ENCODE peak calls at places on chromosomes 4 and X, in five cellular contexts. A is esophagus muscularis mucosa, K is thyroid gland, J is body of pancreas, I is small intestine. G is an unnamed sample. For H3K9me3 and H3K4me1, the result is how much of the 10 kb centered on the place peaks cover.

GRCh38 chr4:173666-174314 is 49.5 kb downstream of the ZNF718 start:
- DNase-seq in A (no peak), J (no peak), I (no peak), K (no peak), G (no peak)

GRCh38 chr4:38949416-38950051 is 81.9 kb downstream of the FAM114A1 start:
- DNase-seq in K (no peak), J (no peak), A (no peak), I (peak), G (no peak)

GRCh38 chrX:24148118-24148517 is 1.4 kb upstream of the ZFX start:
- DNase-seq in K (no peak), J (no peak), A (no peak), I (no peak), G (no peak)

GRCh38 chr4:147175460-147176025 is 229.9 kb upstream of the TTC29 start:
- DNase-seq in A (no peak), I (no peak), K (no peak), J (no peak), G (no peak)

GRCh38 chr4:54767376-54767775 is 109.6 kb downstream of the KIT start:
- DNase-seq in K (no peak), I (no peak), J (no peak), A (no peak), G (no peak)

GRCh38 chrX:95427389-95427788 is 1257.3 kb upstream of the DIAPH2 start:
- DNase-seq in K (no peak), I (no peak), A (no peak), J (no peak), G (no peak)

GRCh38 chr4:8316251-8316771 is 46.8 kb downstream of the HTRA3 start:
- DNase-seq in I (no peak), A (no peak), J (no peak), K (peak), G (no peak)

GRCh38 chrX:86171366-86171765 is 23.1 kb downstream of the DACH2 start:
- DNase-seq in J (peak), I (peak), A (no peak), K (peak), G (peak)

GRCh38 chrX:148804579-148804978 is 304.2 kb downstream of the AFF2 start:
- DNase-seq in J (no peak), A (no peak), K (no peak), I (no peak), G (no peak)

GRCh38 chrX:115233497-115234219 is at the start of gene LRCH2:
- DNase-seq in J (no peak), I (no peak), K (peak), A (no peak), G (peak)

GRCh38 chr4:1599491-1600210 is 84.5 kb downstream of the FAM53A start:
- DNase-seq in J (no peak), A (no peak), K (no peak), I (no peak), G (no peak)

GRCh38 chr4:105677689-105678088 is 30.8 kb downstream of the INTS12 start:
- DNase-seq in I (no peak), J (no peak), A (no peak), K (no peak), G (no peak)

GRCh38 chrX:148784137-148784536 is 283.7 kb downstream of the AFF2 start:
- DNase-seq in K (no peak), A (no peak), J (no peak), I (no peak), G (no peak)

GRCh38 chrX:125711103-125711502 is 391.4 kb downstream of the TEX13C start:
- DNase-seq in A (no peak), K (no peak), J (no peak), I (no peak), G (no peak)

GRCh38 chr4:170853422-170854021 is 763.8 kb upstream of the AADAT start:
- DNase-seq in I (peak), A (no peak), J (peak), K (peak), G (peak)

GRCh38 chrX:107985032-107985431 is 2.9 kb upstream of the TEX13B start:
- DNase-seq in J (no peak), K (no peak), I (no peak), A (no peak), G (no peak)

GRCh38 chr4:106715825-106716224 is 320.3 kb downstream of the DKK2 start:
- DNase-seq in I (no peak), K (no peak), J (no peak), A (no peak), G (no peak)

GRCh38 chr4:82382756-82383155 is 9.0 kb upstream of the HNRNPD start:
- DNase-seq in I (no peak), J (no peak), K (no peak), A (peak), G (no peak)

GRCh38 chr4:5018603-5019002 is 655 bp downstream of the CYTL1 start:
- DNase-seq in J (no peak), K (no peak), I (no peak), A (no peak), G (peak)

GRCh38 chrX:37405954-37406353 is 56.8 kb downstream of the PRRG1 start:
- DNase-seq in I (no peak), A (no peak), K (no peak), J (no peak), G (peak)

GRCh38 chr4:140884431-140885058 is 128.4 kb upstream of the TBC1D9 start:
- DNase-seq in A (peak), J (peak), I (peak), K (peak), G (peak)

GRCh38 chrX:101385795-101386541 is at the start of gene BTK:
- DNase-seq in A (no peak), I (no peak), J (no peak), K (no peak), G (no peak)

GRCh38 chr4:78568640-78569261 is 17.2 kb downstream of the ANXA3 start:
- DNase-seq in K (no peak), J (no peak), I (no peak), A (no peak), G (no peak)

GRCh38 chr4:123649644-123650356 is 253.2 kb downstream of the SPRY1 start:
- DNase-seq in I (peak), J (peak), A (no peak), K (no peak), G (peak)

GRCh38 chrX:16579517-16579916 is 70.4 kb upstream of the S100G start:
- DNase-seq in K (no peak), J (no peak), A (no peak), I (peak), G (no peak)

GRCh38 chr4:47543331-47543730 is 58.3 kb downstream of the ATP10D start:
- DNase-seq in J (no peak), A (no peak), K (no peak), I (no peak), G (no peak)

GRCh38 chrX:155068165-155068564 is 2.8 kb downstream of the CMC4 start:
- DNase-seq in J (no peak), A (no peak), K (no peak), I (no peak), G (peak)

GRCh38 chr4:13765535-13765934 is 138.0 kb upstream of the BOD1L1 start:
- DNase-seq in J (no peak), A (no peak), I (peak), K (no peak), G (no peak)

GRCh38 chrX:129637217-129638109 is 17.3 kb downstream of the APLN start:
- DNase-seq in A (peak), K (peak), I (peak), J (peak), G (peak)

GRCh38 chrX:128691872-128692271 is 639.7 kb upstream of the ACTRT1 start:
- DNase-seq in I (peak), K (no peak), J (no peak), A (no peak), G (no peak)

GRCh38 chr4:174215936-174216699 is 67.3 kb downstream of the FBXO8 start:
- DNase-seq in J (no peak), K (no peak), I (no peak), A (no peak), G (peak)

GRCh38 chr4:119113033-119113655 is 22.5 kb upstream of the MYOZ2 start:
- DNase-seq in K (no peak), J (no peak), A (no peak), I (peak), G (no peak)

GRCh38 chrX:15151267-15152196 is 118.4 kb downstream of the ASB9 start:
- DNase-seq in A (no peak), I (no peak), K (no peak), J (no peak), G (no peak)

GRCh38 chr4:185470503-185471195 is 884 bp downstream of the CCDC110 start:
- DNase-seq in A (no peak), J (peak), K (peak), I (peak), G (no peak)

GRCh38 chr4:7692451-7693236 is 247.0 kb downstream of the AFAP1 start:
- DNase-seq in J (no peak), I (no peak), A (no peak), K (no peak), G (no peak)

GRCh38 chrX:2658585-2659292 is 32.4 kb upstream of the CD99 start:
- DNase-seq in J (no peak), A (no peak), I (no peak), K (no peak), G (no peak)

GRCh38 chr4:8540072-8540471 is 40.1 kb upstream of the GPR78 start:
- DNase-seq in I (no peak), J (no peak), K (no peak), A (no peak), G (no peak)

GRCh38 chr4:66266035-66266434 is 595.7 kb upstream of the EPHA5 start:
- DNase-seq in A (no peak), K (no peak), I (no peak), J (no peak), G (peak)

GRCh38 chrX:1496076-1496475 is 40.9 kb downstream of the P2RY8 start:
- DNase-seq in K (no peak), A (no peak), J (no peak), I (no peak), G (no peak)
- H3K27ac ChIP-seq in K (no peak), A (no peak), J (no peak), I (no peak), G (no peak)

DNA sequence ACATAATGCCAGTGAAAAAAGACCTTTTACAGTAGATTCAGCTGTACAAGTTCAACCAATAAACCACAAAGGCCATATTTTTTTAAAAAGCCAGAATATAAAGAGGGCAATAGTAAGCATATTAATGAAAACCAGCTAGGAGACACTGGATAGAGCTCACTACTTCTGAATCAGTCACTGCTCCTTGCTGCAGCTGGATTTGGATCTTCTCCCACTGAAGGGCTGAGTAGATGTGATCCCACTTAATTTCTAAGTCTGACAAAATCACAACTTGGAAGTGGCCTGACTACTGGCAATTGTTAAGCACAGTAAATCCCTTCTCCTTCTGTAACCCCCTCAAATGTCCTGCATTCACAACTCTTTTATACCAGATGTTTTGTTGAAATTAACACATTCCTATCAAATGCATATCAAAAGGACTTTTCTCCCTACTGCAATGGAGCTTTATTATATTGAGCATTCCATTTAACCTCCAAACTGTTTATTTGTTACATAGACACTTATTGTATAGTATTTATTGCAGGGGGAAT is 72.9 kb downstream of the AMMECR1 start:
- DNase-seq in I (no peak), A (no peak), K (no peak), J (no peak), G (no peak)
- H3K9me3 ChIP-seq in I (under half), A (under half), K (under half), J (under half), G (under half)

GRCh38 chr4:3654036-3654807 is 112.0 kb upstream of the ADRA2C start:
- DNase-seq in I (no peak), J (no peak), A (no peak), K (no peak), G (no peak)
- H3K4me1 ChIP-seq in I (under half), J (under half), A (under half), K (under half), G (under half)

GRCh38 chr4:101954975-101955678 is 164.6 kb downstream of the BANK1 start:
- DNase-seq in A (no peak), J (no peak), K (no peak), I (no peak), G (no peak)

GRCh38 chr4:101954351-101954750 is 163.8 kb downstream of the BANK1 start:
- DNase-seq in A (no peak), I (no peak), J (no peak), K (no peak), G (no peak)

GRCh38 chr4:101956068-101956805 is 165.7 kb downstream of the BANK1 start:
- DNase-seq in K (no peak), A (no peak), J (no peak), I (no peak), G (no peak)

GRCh38 chr4:101952985-101953384 is 162.5 kb downstream of the BANK1 start:
- DNase-seq in A (no peak), J (no peak), I (no peak), K (no peak), G (no peak)

GRCh38 chr4:101953949-101954348 is 163.4 kb downstream of the BANK1 start:
- DNase-seq in J (no peak), I (no peak), K (peak), A (no peak), G (peak)
- H3K27ac ChIP-seq in J (no peak), I (no peak), K (peak), A (no peak), G (peak)

GRCh38 chr4:16767251-16767650 is 131.2 kb downstream of the LDB2 start:
- DNase-seq in K (no peak), J (no peak), I (no peak), A (no peak), G (no peak)

GRCh38 chr4:16765549-16765948 is 132.9 kb downstream of the LDB2 start:
- DNase-seq in K (no peak), A (no peak), J (no peak), I (no peak), G (no peak)

GRCh38 chr4:16770887-16771286 is 127.6 kb downstream of the LDB2 start:
- DNase-seq in J (no peak), I (no peak), K (no peak), A (no peak), G (no peak)

GRCh38 chr4:16764622-16765021 is 133.8 kb downstream of the LDB2 start:
- DNase-seq in I (no peak), K (no peak), A (no peak), J (no peak), G (no peak)

DNA sequence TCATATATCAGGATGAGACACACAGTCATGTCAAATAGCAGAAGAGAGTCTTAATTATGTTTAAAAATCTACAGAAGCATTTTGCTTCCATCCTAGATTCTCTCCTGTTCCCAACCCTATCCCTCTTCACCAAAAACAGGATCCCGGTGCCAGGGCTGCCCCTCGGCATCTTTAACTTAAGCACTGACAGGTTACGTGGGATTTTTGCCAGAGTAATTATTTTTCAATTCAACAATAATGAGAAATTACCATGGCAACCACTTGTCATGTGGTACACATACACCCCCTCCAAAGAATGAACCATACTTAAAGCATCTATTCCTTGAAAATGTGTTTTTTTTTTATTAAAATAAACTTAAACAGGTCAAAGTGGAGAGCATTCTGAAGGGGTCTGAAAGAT is 130.6 kb downstream of the LDB2 start:
- DNase-seq in A (no peak), J (no peak), K (no peak), I (no peak), G (no peak)
- H3K9me3 ChIP-seq in A (under half), J (under half), K (under half), I (under half), G (under half)

GRCh38 chr4:173195708-173196107 is 27.1 kb downstream of the GALNT7 start:
- DNase-seq in J (no peak), A (no peak), I (no peak), K (no peak), G (no peak)

GRCh38 chr4:173191623-173192041 is 23.0 kb downstream of the GALNT7 start:
- DNase-seq in A (no peak), J (no peak), I (peak), K (no peak), G (peak)

GRCh38 chr4:173195132-173195531 is 26.5 kb downstream of the GALNT7 start:
- DNase-seq in J (no peak), K (peak), I (no peak), A (no peak), G (no peak)

GRCh38 chr4:173194175-173194574 is 25.6 kb downstream of the GALNT7 start:
- DNase-seq in J (no peak), A (no peak), K (no peak), I (no peak), G (no peak)

GRCh38 chr4:173192375-173193162 is 24.0 kb downstream of the GALNT7 start:
- DNase-seq in K (no peak), I (no peak), A (no peak), J (no peak), G (no peak)
- H3K4me1 ChIP-seq in K (under half), I (under half), A (under half), J (under half), G (under half)

GRCh38 chrX:13087322-13088154 is 43.1 kb upstream of the FAM9C start:
- DNase-seq in K (no peak), I (peak), A (no peak), J (no peak), G (no peak)
- H3K27ac ChIP-seq in K (no peak), I (peak), A (no peak), J (no peak), G (no peak)

GRCh38 chrX:153816821-153817220 is 13.5 kb downstream of the PDZD4 start:
- DNase-seq in K (no peak), J (peak), I (no peak), A (no peak), G (no peak)
- H3K9me3 ChIP-seq in K (under half), J (under half), I (under half), A (under half), G (under half)

GRCh38 chr4:3415471-3416141 is 26.2 kb upstream of the HGFAC start:
- DNase-seq in J (no peak), A (no peak), K (no peak), I (no peak), G (peak)

GRCh38 chr4:3413217-3413671 is 28.5 kb upstream of the HGFAC start:
- DNase-seq in A (no peak), K (no peak), I (no peak), J (no peak), G (no peak)

GRCh38 chr4:3412257-3413020 is 29.3 kb upstream of the HGFAC start:
- DNase-seq in A (no peak), K (no peak), I (no peak), J (no peak), G (no peak)

GRCh38 chr4:3414421-3415279 is 27.1 kb upstream of the HGFAC start:
- DNase-seq in J (no peak), I (no peak), A (no peak), K (no peak), G (peak)

DNA sequence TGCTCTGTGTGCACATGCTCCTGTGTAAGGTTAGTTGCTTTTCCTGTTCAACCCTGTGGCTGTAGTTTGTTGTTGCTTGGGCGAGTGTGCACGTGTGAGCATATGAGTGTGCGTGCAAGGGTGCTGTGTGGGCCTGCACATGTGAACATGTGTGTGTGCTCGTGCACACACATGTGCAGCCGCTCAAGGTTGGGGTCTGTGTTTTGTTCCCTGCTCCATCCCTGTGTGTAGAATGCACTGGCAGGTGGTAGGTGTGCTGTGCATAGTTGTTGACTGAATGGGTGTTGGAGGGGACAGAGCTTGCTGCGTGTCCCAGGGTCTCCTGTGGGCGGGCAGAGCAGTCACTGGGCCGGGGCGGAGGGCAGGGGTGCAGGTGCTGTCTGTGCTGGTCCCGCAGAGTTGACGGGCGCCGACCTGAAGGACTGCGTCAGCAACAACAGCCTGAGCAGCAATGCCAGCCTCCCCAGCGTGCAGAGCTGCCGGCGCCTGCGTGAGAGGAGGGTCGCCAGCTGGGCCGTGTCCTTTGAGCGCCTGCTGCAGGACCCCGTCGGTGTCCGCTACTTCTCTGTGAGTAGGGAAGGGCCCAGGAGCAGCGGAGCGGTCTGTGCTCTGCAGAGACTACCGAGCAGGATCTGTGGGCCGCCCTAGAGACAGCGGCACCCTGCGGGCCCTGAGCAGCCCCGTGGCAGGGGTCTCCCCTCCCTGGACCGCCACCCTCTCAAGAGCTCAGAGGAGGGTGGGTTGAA is 27.9 kb upstream of the HGFAC start:
- DNase-seq in K (no peak), A (no peak), J (no peak), I (no peak), G (no peak)
- H3K4me1 ChIP-seq in K (under half), A (under half), J (under half), I (under half), G (under half)

G was measured in SJCRH30.